ENCODE peak calls at places on chromosomes 16 and 17, in four cellular contexts. D, S, Z and G are unnamed samples.
A peak's percentile ranks its signal among the peaks of the same experiment; 100 is the strongest.

GRCh38 chr17:9371019-9371418 is 204.6 kb downstream of the STX8 start:
- DNase-seq in D (peak; percentile 67), S (no peak), Z (peak; percentile 80), G (no peak)

GRCh38 chr16:23357761-23358290 is 55.7 kb downstream of the SCNN1B start:
- DNase-seq in S (no peak), D (no peak), Z (no peak), G (no peak)

GRCh38 chr17:47301161-47301560 is 22.6 kb upstream of the EFCAB13 start:
- DNase-seq in S (no peak), D (no peak), Z (no peak), G (no peak)

GRCh38 chr16:30837904-30838303 is 50.9 kb upstream of the ZNF629 start:
- DNase-seq in D (no peak), Z (no peak), S (no peak), G (no peak)

GRCh38 chr16:48963306-48963705 is 318.3 kb downstream of the CBLN1 start:
- DNase-seq in D (peak; percentile 64), S (no peak), Z (no peak), G (no peak)

GRCh38 chr17:57785032-57785431 is 39.9 kb upstream of the CCDC182 start:
- DNase-seq in Z (no peak), S (peak; percentile 80), D (no peak), G (no peak)

GRCh38 chr16:16938009-16938408 is 532.8 kb downstream of the XYLT1 start:
- DNase-seq in S (no peak), Z (no peak), D (no peak), G (no peak)

GRCh38 chr17:4790705-4791088 is 1.9 kb downstream of the GLTPD2 start:
- DNase-seq in Z (no peak), D (no peak), S (no peak), G (no peak)

GRCh38 chr17:72479113-72479512 is 358.3 kb downstream of the SOX9 start:
- DNase-seq in Z (no peak), D (no peak), S (no peak), G (no peak)

GRCh38 chr17:1977583-1978395 is 47.3 kb downstream of the RTN4RL1 start:
- DNase-seq in D (no peak), Z (no peak), S (peak; percentile 62), G (no peak)

GRCh38 chr17:44081681-44082080 is 11.1 kb downstream of the G6PC3 start:
- DNase-seq in S (no peak), D (no peak), Z (no peak), G (no peak)

GRCh38 chr16:83344014-83344413 is 463.8 kb upstream of the HSBP1 start:
- DNase-seq in Z (peak; percentile 89), D (no peak), S (no peak), G (no peak)

GRCh38 chr16:28274676-28275075 is 17.6 kb upstream of the SBK1 start:
- DNase-seq in D (no peak), Z (no peak), S (no peak), G (no peak)

GRCh38 chr17:38509772-38510423 is 81.6 kb downstream of the ARHGAP23 start:
- DNase-seq in D (no peak), S (no peak), Z (no peak), G (no peak)

GRCh38 chr17:41992576-41992975 is 24.7 kb downstream of the DNAJC7 start:
- DNase-seq in Z (no peak), S (no peak), D (no peak), G (no peak)

GRCh38 chr17:21358682-21359482 is 17.3 kb upstream of the KCNJ12 start:
- DNase-seq in D (no peak), Z (no peak), S (peak; percentile 58), G (peak; percentile 4)

GRCh38 chr16:17389392-17389791 is 81.4 kb downstream of the XYLT1 start:
- DNase-seq in S (no peak), D (no peak), Z (no peak), G (no peak)

GRCh38 chr17:66755101-66755943 is 79.6 kb upstream of the CACNG5 start:
- DNase-seq in Z (no peak), D (peak; percentile 42), S (no peak), G (no peak)

GRCh38 chr17:21213491-21214014 is 408 bp downstream of the TMEM11 start:
- DNase-seq in Z (no peak), S (peak; percentile 56), D (no peak), G (no peak)

GRCh38 chr17:6651483-6652452 is at the start of the genes C17orf100 and MED31:
- DNase-seq in D (peak; percentile 96), Z (peak; percentile 65), S (peak; percentile 96), G (peak; percentile 72)

GRCh38 chr17:2068101-2068518 is 13.2 kb downstream of the HIC1 start:
- DNase-seq in S (no peak), D (no peak), Z (peak; percentile 93), G (no peak)

GRCh38 chr16:75392911-75393310 is 40.4 kb downstream of the CFDP1 start:
- DNase-seq in S (no peak), D (no peak), Z (no peak), G (no peak)

GRCh38 chr16:60945225-60945624 is 1091.0 kb downstream of the CDH8 start:
- DNase-seq in S (no peak), Z (peak; percentile 8), D (peak; percentile 5), G (no peak)
- TF ChIP-seq CTCF in S (no peak), Z (no peak), D (no peak), G (no peak)

GRCh38 chr17:16455997-16456769 is 35.8 kb downstream of the LRRC75A start:
- DNase-seq in S (no peak), D (no peak), Z (no peak), G (no peak)

GRCh38 chr17:16459850-16460550 is 32.0 kb downstream of the LRRC75A start:
- DNase-seq in Z (no peak), S (no peak), D (peak; percentile 71), G (no peak)

GRCh38 chr17:16453493-16453851 is 38.1 kb downstream of the TRPV2 start:
- DNase-seq in D (no peak), S (no peak), Z (no peak), G (no peak)

GRCh38 chr17:16459271-16459670 is 32.7 kb downstream of the LRRC75A start:
- DNase-seq in D (no peak), S (no peak), Z (no peak), G (no peak)

DNA sequence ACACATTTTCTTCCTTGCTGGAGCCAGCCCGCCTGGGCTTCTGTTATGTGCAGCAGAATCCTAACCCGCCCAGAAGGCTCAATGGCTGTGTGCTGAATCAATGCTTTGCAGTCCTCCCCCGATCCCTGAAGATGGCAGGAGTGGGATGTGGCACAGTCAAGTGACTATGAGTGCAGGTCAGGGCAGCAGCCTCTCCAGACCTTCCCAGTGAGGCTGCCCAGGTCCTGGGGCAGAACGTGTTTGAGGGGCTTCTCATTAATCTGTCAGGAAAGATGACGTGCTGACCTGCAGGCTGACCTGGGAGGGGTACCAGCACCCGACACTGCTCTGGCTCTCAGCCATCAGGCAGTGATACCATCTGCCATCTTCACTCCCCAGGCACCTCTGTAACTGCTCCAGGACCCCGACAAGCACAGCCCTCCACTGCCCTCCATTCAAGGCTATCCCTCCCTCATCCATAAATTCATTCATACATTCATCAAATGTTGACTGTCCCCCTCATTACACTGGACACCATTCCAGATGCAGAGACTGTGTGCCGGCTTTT is 35.1 kb downstream of the LRRC75A start:
- DNase-seq in D (no peak), S (no peak), Z (no peak), G (no peak)
- TF ChIP-seq CTCF in D (no peak), S (peak; percentile 14), Z (no peak), G (no peak)

GRCh38 chr17:79597996-79598557 is 12.8 kb downstream of the RBFOX3 start:
- DNase-seq in D (no peak), S (no peak), Z (no peak), G (no peak)
- TF ChIP-seq CTCF in D (no peak), S (no peak), Z (no peak), G (no peak)

DNA sequence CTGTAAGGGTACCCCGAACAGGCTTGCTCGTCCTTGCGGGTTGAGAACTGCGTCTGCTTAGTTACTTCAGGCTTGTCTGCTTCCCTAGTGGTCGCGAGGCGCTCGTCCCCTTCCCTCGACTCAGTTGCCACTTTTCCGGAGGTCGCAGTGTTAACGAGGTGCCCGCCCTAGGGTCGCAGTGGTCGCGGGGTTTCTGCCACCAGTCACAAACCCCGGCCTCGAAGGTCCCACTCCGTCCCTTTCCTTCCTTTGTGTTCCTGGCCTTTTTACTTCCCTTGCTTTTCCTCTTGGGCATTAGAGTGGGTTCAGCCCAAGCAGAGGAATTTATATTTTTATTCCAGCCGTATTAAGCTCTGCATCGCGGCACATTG is 299 bp downstream of the NUP85 start:
- DNase-seq in Z (no peak), D (peak; percentile 18), S (no peak), G (no peak)
- TF ChIP-seq CTCF in Z (no peak), D (no peak), S (no peak), G (no peak)

DNA sequence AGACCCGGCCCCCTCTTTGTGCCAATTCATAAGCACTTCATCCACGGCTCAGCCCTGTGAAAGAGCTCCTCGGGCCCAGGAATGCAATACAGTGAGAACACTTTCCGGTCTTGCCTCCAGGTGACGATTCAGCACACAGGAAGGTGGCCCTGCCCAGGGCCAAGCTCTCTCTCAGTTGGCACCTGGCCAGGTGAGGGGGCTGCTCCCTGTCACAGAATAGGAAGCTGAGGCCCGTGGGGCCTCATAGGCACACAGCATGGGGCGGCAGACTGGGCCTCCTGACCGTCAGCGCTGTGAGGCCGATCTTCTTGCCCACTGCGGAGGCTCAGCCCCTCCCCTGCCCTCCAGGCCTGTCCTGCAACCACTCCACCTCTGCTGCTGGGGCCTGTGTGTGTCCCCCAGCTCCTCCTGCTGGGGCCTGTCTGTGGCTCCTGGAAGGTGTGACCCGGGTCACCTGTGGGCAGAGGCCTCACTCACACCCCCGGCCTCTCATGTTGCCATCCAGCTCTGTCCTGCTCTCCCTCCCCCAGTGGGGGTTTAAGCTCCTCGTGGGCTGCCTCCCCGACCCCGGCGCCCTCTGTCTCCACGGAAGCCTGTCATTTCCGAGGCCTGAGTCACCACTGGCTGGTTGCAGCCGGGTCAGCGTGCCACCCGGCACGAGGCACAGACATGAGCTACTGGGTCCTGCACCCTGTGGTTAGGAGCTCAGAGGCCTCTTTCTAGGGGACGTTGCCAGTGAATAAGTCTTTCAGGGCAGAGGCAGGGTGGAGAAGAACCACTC is 114.4 kb downstream of the SEC14L1 start:
- DNase-seq in S (no peak), Z (no peak), D (peak; percentile 92), G (no peak)
- TF ChIP-seq CTCF in S (no peak), Z (no peak), D (no peak), G (no peak)

GRCh38 chr16:67339453-67339852 is 12.8 kb downstream of the LRRC36 start:
- DNase-seq in S (no peak), D (no peak), Z (peak; percentile 24), G (peak; percentile 11)
- TF ChIP-seq CTCF in S (no peak), D (no peak), Z (peak; percentile 43), G (peak; percentile 23)